ENCODE peak calls at places on chromosomes 12 and 14, in seven cellular contexts. O is PC-3, S is neural progenitor cell, M is hepatocyte, I is OCI-LY7, H is MM.1S, V is HCT116. R is an unnamed sample.

GRCh38 chr12:4477133-4477532 is 31.5 kb upstream of the FGF6 start:
- DNase-seq in O (peak), S (no peak), M (no peak), I (no peak), H (no peak), V (no peak), R (no peak)

GRCh38 chr14:66508846-66509621 is 1.1 kb downstream of the GPHN start:
- DNase-seq in O (peak), S (peak), M (peak), I (no peak), H (peak), V (no peak), R (peak)

GRCh38 chr12:100295764-100296555 is 29.0 kb downstream of the SCYL2 start:
- DNase-seq in O (no peak), S (no peak), M (no peak), I (no peak), H (no peak), V (no peak), R (no peak)

GRCh38 chr14:90299408-90299807 is 32.3 kb downstream of the NRDE2 start:
- DNase-seq in O (no peak), S (no peak), M (no peak), I (no peak), H (no peak), V (no peak), R (no peak)

GRCh38 chr14:95424533-95424932 is 91.9 kb downstream of the SYNE3 start:
- DNase-seq in O (no peak), S (no peak), M (no peak), I (no peak), H (no peak), V (no peak), R (no peak)

GRCh38 chr14:105858676-105859025 is 332.3 kb downstream of the TMEM121 start:
- DNase-seq in O (no peak), S (no peak), M (no peak), I (peak), H (peak), V (no peak), R (no peak)

GRCh38 chr12:49905718-49906314 is 2.1 kb upstream of the FAIM2 start:
- DNase-seq in O (no peak), S (no peak), M (no peak), I (no peak), H (no peak), V (no peak), R (no peak)

GRCh38 chr12:114392909-114393308 is 13.0 kb downstream of the TBX5 start:
- DNase-seq in O (no peak), S (no peak), M (no peak), I (no peak), H (no peak), V (no peak), R (no peak)

GRCh38 chr14:100340454-100340813 is 17.3 kb downstream of the SLC25A47 start:
- DNase-seq in O (no peak), S (no peak), M (no peak), I (no peak), H (no peak), V (no peak), R (no peak)

GRCh38 chr14:50237448-50237847 is 6.1 kb upstream of the SOS2 start:
- DNase-seq in O (no peak), S (no peak), M (no peak), I (peak), H (no peak), V (no peak), R (no peak)

GRCh38 chr14:93997933-93998870 is 1.1 kb downstream of the CCDC197 start:
- DNase-seq in O (no peak), S (no peak), M (peak), I (no peak), H (no peak), V (no peak), R (no peak)

GRCh38 chr12:34406228-34406995 is 384.1 kb downstream of the ALG10 start:
- DNase-seq in O (no peak), S (no peak), M (peak), I (no peak), H (no peak), V (no peak), R (no peak)

GRCh38 chr12:53603804-53604203 is 22.4 kb downstream of the ATF7 start:
- DNase-seq in O (no peak), S (no peak), M (no peak), I (no peak), H (no peak), V (no peak), R (no peak)

GRCh38 chr12:53427905-53428594 is 4.4 kb downstream of the AMHR2 start:
- DNase-seq in O (peak), S (no peak), M (peak), I (no peak), H (peak), V (peak), R (no peak)

GRCh38 chr12:96743606-96744005 is 163.5 kb upstream of the NEDD1 start:
- DNase-seq in O (peak), S (no peak), M (no peak), I (no peak), H (no peak), V (no peak), R (peak)

GRCh38 chr12:51441583-51441982 is 17.0 kb downstream of the SLC4A8 start:
- DNase-seq in O (no peak), S (no peak), M (peak), I (no peak), H (no peak), V (no peak), R (no peak)

GRCh38 chr14:78254911-78255431 is 84.8 kb downstream of the NRXN3 start:
- DNase-seq in O (peak), S (no peak), M (no peak), I (no peak), H (peak), V (no peak), R (no peak)
- TF ChIP-seq EZH2phosphoT487 in O (no peak), S (no peak), M (no peak), I (no peak), H (no peak), V (no peak), R (no peak)

DNA sequence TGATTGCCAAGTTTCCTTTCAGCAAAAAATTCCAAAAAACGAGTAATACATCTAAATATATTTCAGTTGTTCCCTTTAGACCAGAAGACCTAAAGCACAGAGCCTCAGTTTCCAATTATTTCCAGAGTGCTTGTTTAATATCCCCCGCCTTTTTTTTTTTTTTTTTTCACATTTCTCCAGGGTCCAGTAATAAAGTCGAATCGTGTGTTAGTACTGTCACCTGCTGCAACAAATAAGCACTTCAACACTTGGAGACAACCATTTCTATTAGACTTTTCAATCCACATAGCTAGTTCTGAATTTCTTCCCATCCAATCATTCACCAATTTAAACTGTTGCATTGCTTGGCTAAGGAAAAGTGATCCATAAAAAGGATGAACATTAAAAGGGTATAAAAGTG is 13.6 kb downstream of the PDE6H start:
- DNase-seq in O (no peak), S (no peak), M (no peak), I (no peak), H (no peak), V (no peak), R (no peak)
- TF ChIP-seq EZH2phosphoT487 in O (no peak), S (no peak), M (no peak), I (no peak), H (no peak), V (no peak), R (no peak)

GRCh38 chr12:132178801-132179401 is 34.6 kb downstream of the NOC4L start:
- DNase-seq in O (peak), S (peak), M (no peak), I (no peak), H (no peak), V (no peak), R (peak)
- TF ChIP-seq EZH2phosphoT487 in O (no peak), S (no peak), M (no peak), I (no peak), H (no peak), V (no peak), R (no peak)

GRCh38 chr12:115598827-115599226 is 678.7 kb downstream of the MED13L start:
- DNase-seq in O (no peak), S (peak), M (no peak), I (no peak), H (no peak), V (no peak), R (peak)
- TF ChIP-seq EZH2phosphoT487 in O (no peak), S (no peak), M (no peak), I (no peak), H (no peak), V (no peak), R (no peak)

DNA sequence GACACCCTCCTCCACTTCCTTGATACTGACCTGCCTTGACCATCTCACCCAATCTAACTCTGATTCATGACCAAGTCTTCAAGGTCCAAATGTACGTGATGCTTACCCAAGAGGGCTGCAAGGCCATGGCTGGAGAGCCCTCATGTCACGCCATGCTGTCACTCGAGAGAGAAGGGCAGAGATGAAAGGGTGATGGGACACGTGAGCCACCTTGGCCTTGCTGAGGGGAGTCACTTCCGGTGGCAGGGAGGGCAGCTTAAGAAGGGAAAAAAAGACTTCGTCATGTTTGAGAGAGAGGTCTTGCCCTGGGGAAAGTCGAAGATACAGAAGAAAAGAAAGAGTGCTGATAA is 3.2 kb upstream of the SCARB1 start:
- DNase-seq in O (no peak), S (no peak), M (no peak), I (no peak), H (no peak), V (no peak), R (no peak)
- TF ChIP-seq EZH2phosphoT487 in O (no peak), S (no peak), M (no peak), I (no peak), H (no peak), V (no peak), R (no peak)

GRCh38 chr14:70152704-70153103 is 36.0 kb downstream of the SLC8A3 start:
- DNase-seq in O (no peak), S (peak), M (no peak), I (no peak), H (no peak), V (no peak), R (no peak)
- TF ChIP-seq EZH2phosphoT487 in O (no peak), S (no peak), M (no peak), I (no peak), H (no peak), V (no peak), R (no peak)

GRCh38 chr12:31470462-31470861 is 120.5 kb downstream of the DENND5B start:
- DNase-seq in O (peak), S (no peak), M (no peak), I (no peak), H (no peak), V (no peak), R (no peak)

GRCh38 chr12:31471823-31472222 is 119.1 kb downstream of the DENND5B start:
- DNase-seq in O (peak), S (no peak), M (no peak), I (no peak), H (no peak), V (no peak), R (no peak)

GRCh38 chr12:31471061-31471460 is 119.9 kb downstream of the DENND5B start:
- DNase-seq in O (peak), S (no peak), M (no peak), I (no peak), H (no peak), V (no peak), R (no peak)

GRCh38 chr12:31465002-31465401 is 125.9 kb downstream of the DENND5B start:
- DNase-seq in O (no peak), S (no peak), M (no peak), I (no peak), H (no peak), V (no peak), R (no peak)

GRCh38 chr12:31466768-31467167 is 124.2 kb downstream of the DENND5B start:
- DNase-seq in O (no peak), S (no peak), M (no peak), I (no peak), H (no peak), V (no peak), R (no peak)
- TF ChIP-seq EZH2phosphoT487 in O (no peak), S (no peak), M (no peak), I (no peak), H (no peak), V (no peak), R (no peak)

GRCh38 chr12:22262309-22262708 is 72.2 kb downstream of the ST8SIA1 start:
- DNase-seq in O (no peak), S (peak), M (no peak), I (no peak), H (no peak), V (no peak), R (peak)
- TF ChIP-seq EZH2phosphoT487 in O (no peak), S (no peak), M (no peak), I (no peak), H (no peak), V (no peak), R (no peak)

GRCh38 chr12:46266382-46266791 is 2.5 kb downstream of the SLC38A1 start:
- DNase-seq in O (peak), S (peak), M (peak), I (peak), H (peak), V (no peak), R (peak)
- TF ChIP-seq EZH2phosphoT487 in O (no peak), S (no peak), M (no peak), I (no peak), H (no peak), V (no peak), R (no peak)